ENCODE peak calls at places on chromosomes 13 and 19, in ten cellular contexts. I is epithelial cell of esophagus; Y is Peyer's patch; H is mesothelial cell of epicardium; W is amniotic stem cell; D is neural crest cell; Q is CD8-positive, alpha-beta T cell; R is EL; P is germinal center; S is stimulated activated CD4-positive, alpha-beta T cell treated with anti-CD3 and anti-CD28 coated beads, Interleukin-1b, Interleukin-23, amount 100 ng/mL, for 24 hours. G is an unnamed sample.
A peak's percentile ranks its signal among the peaks of the same experiment; 100 is the strongest.

GRCh38 chr19:40822161-40822560 is 23.2 kb downstream of the EGLN2 start:
- DNase-seq in I (no peak), Y (no peak), H (no peak), W (no peak), D (no peak), Q (no peak), R (no peak), P (no peak), S (no peak), G (no peak)

GRCh38 chr13:51874651-51875050 is 12.9 kb downstream of the CCDC70 start:
- DNase-seq in I (no peak), Y (no peak), H (no peak), W (no peak), D (no peak), Q (no peak), R (no peak), P (no peak), S (no peak), G (no peak)

GRCh38 chr13:42466609-42467008 is 107.3 kb upstream of the TNFSF11 start:
- DNase-seq in I (no peak), Y (no peak), H (no peak), W (no peak), D (no peak), Q (no peak), R (no peak), P (no peak), S (no peak), G (no peak)

GRCh38 chr19:43560687-43561086 is 14.6 kb downstream of the XRCC1 start:
- DNase-seq in I (peak; percentile 24), Y (no peak), H (no peak), W (no peak), D (no peak), Q (no peak), R (peak; percentile 52), P (no peak), S (no peak), G (no peak)

GRCh38 chr19:33938821-33939220 is 142.2 kb downstream of the KCTD15 start:
- DNase-seq in I (no peak), Y (no peak), H (no peak), W (no peak), D (no peak), Q (no peak), R (no peak), P (no peak), S (no peak), G (no peak)

GRCh38 chr13:29745704-29746103 is 104.7 kb downstream of the UBL3 start:
- DNase-seq in I (no peak), Y (no peak), H (no peak), W (no peak), D (no peak), Q (no peak), R (no peak), P (no peak), S (no peak), G (no peak)

GRCh38 chr13:24868874-24869273 is 104.9 kb downstream of the RNF17 start:
- DNase-seq in I (no peak), Y (no peak), H (no peak), W (no peak), D (no peak), Q (no peak), R (no peak), P (no peak), S (no peak), G (no peak)

GRCh38 chr19:53868892-53869804 is 1.5 kb downstream of the MYADM start:
- DNase-seq in I (peak; percentile 71), Y (peak; percentile 90), H (peak; percentile 83), W (peak; percentile 83), D (peak; percentile 65), Q (peak; percentile 84), R (peak; percentile 94), P (peak; percentile 74), S (peak; percentile 84), G (peak; percentile 98)

GRCh38 chr19:29530549-29531457 is 5.0 kb downstream of the VSTM2B start:
- DNase-seq in I (no peak), Y (peak; percentile 27), H (no peak), W (no peak), D (no peak), Q (no peak), R (no peak), P (no peak), S (no peak), G (no peak)

GRCh38 chr13:40492511-40492910 is 173.9 kb downstream of the FOXO1 start:
- DNase-seq in I (no peak), Y (no peak), H (no peak), W (no peak), D (no peak), Q (no peak), R (no peak), P (no peak), S (no peak), G (no peak)

GRCh38 chr13:75635101-75635620 is 969 bp upstream of the LMO7 start:
- DNase-seq in I (no peak), Y (peak; percentile 51), H (no peak), W (no peak), D (no peak), Q (no peak), R (peak; percentile 47), P (peak; percentile 8), S (no peak), G (no peak)

GRCh38 chr13:100039740-100040139 is 49.2 kb upstream of the PCCA start:
- DNase-seq in I (peak; percentile 15), Y (no peak), H (no peak), W (no peak), D (no peak), Q (no peak), R (peak; percentile 27), P (no peak), S (no peak), G (no peak)

GRCh38 chr13:80284290-80284689 is 56.6 kb downstream of the SPRY2 start:
- DNase-seq in I (no peak), Y (no peak), H (no peak), W (no peak), D (no peak), Q (no peak), R (no peak), P (no peak), S (no peak), G (no peak)

GRCh38 chr19:46579286-46579944 is 21.7 kb upstream of the CALM3 start:
- DNase-seq in I (no peak), Y (no peak), H (no peak), W (no peak), D (peak; percentile 47), Q (peak; percentile 58), R (peak; percentile 13), P (peak; percentile 63), S (no peak), G (no peak)

GRCh38 chr13:21227917-21228316 is 51.5 kb downstream of the MRPL57 start:
- DNase-seq in I (no peak), Y (no peak), H (no peak), W (no peak), D (no peak), Q (no peak), R (no peak), P (no peak), S (no peak), G (no peak)

GRCh38 chr13:91836554-91836953 is 438.1 kb downstream of the GPC5 start:
- DNase-seq in I (no peak), Y (no peak), H (no peak), W (no peak), D (no peak), Q (no peak), R (no peak), P (no peak), S (no peak), G (no peak)

GRCh38 chr19:24073807-24074206 is 13.2 kb upstream of the ZNF254 start:
- DNase-seq in I (peak; percentile 98), Y (no peak), H (no peak), W (no peak), D (no peak), Q (peak; percentile 42), R (no peak), P (no peak), S (no peak), G (no peak)

GRCh38 chr19:33411621-33412180 is 38.2 kb downstream of the CEBPG start:
- DNase-seq in I (no peak), Y (no peak), H (no peak), W (no peak), D (no peak), Q (no peak), R (no peak), P (no peak), S (no peak), G (no peak)

GRCh38 chr19:18322318-18322758 is 538 bp downstream of the LSM4 start:
- DNase-seq in I (peak; percentile 44), Y (peak; percentile 81), H (no peak), W (no peak), D (peak; percentile 40), Q (no peak), R (peak; percentile 68), P (peak; percentile 57), S (no peak), G (peak; percentile 83)

GRCh38 chr13:113098163-113098732 is 7.3 kb upstream of the F7 start:
- DNase-seq in I (no peak), Y (no peak), H (no peak), W (no peak), D (peak; percentile 29), Q (no peak), R (peak; percentile 67), P (no peak), S (no peak), G (no peak)

GRCh38 chr13:67299072-67299635 is 69.0 kb upstream of the PCDH9 start:
- DNase-seq in I (peak; percentile 93), Y (no peak), H (no peak), W (no peak), D (no peak), Q (no peak), R (peak; percentile 62), P (no peak), S (no peak), G (no peak)

GRCh38 chr19:6754653-6755463 is 12.4 kb downstream of the SH2D3A start:
- DNase-seq in I (no peak), Y (no peak), H (no peak), W (no peak), D (no peak), Q (no peak), R (no peak), P (no peak), S (no peak), G (no peak)

GRCh38 chr19:19548915-19549537 is 11.0 kb downstream of the CILP2 start:
- DNase-seq in I (peak; percentile 27), Y (no peak), H (no peak), W (no peak), D (no peak), Q (no peak), R (no peak), P (no peak), S (no peak), G (no peak)

GRCh38 chr13:112510002-112510780 is 77.8 kb downstream of the TUBGCP3 start:
- DNase-seq in I (peak; percentile 68), Y (no peak), H (no peak), W (no peak), D (peak; percentile 33), Q (no peak), R (peak; percentile 46), P (peak; percentile 23), S (no peak), G (peak; percentile 42)

GRCh38 chr13:111122056-111122455 is 6.9 kb downstream of the ARHGEF7 start:
- DNase-seq in I (no peak), Y (no peak), H (no peak), W (no peak), D (no peak), Q (no peak), R (no peak), P (no peak), S (no peak), G (no peak)

GRCh38 chr19:47296036-47296435 is 13.6 kb upstream of the C5AR1 start:
- DNase-seq in I (peak; percentile 88), Y (no peak), H (peak; percentile 64), W (peak; percentile 87), D (peak; percentile 87), Q (peak; percentile 81), R (peak; percentile 79), P (peak; percentile 75), S (peak; percentile 71), G (peak; percentile 67)

G was measured in HuH-7.5.